ENCODE peak calls at places on chromosomes 2 and 18, in eight cellular contexts. F is left ventricle myocardium inferior; A is stimulated activated CD8-positive, alpha-beta memory T cell treated with anti-CD3 and anti-CD28 coated beads, Interleukin-15, amount 100 ng/mL, for 1 hour; Q is activated effector memory CD4-positive, alpha-beta T cell treated with anti-CD3 and anti-CD28 coated beads, Interleukin-2, amount 50 U/mL, for 16 hours; N is uterus; W is fibroblast of lung; X is activated CD4-positive, CD25-positive, alpha-beta regulatory T cell; T is left lobe of liver. L is an unnamed sample.

GRCh38 chr18:47323158-47323557 is 71.7 kb upstream of the SKOR2 start:
- DNase-seq in F (no peak), A (no peak), Q (no peak), N (no peak), W (peak; percentile 25), X (no peak), T (no peak), L (no peak)

GRCh38 chr2:150697596-150697995 is 210.1 kb upstream of the RND3 start:
- DNase-seq in F (no peak), A (no peak), Q (no peak), N (no peak), W (no peak), X (no peak), T (no peak), L (no peak)

GRCh38 chr18:45978084-45978483 is 11.0 kb upstream of the EPG5 start:
- DNase-seq in F (no peak), A (no peak), Q (no peak), N (no peak), W (no peak), X (no peak), T (no peak), L (no peak)

GRCh38 chr18:74714796-74715195 is 117.1 kb downstream of the ZNF407 start:
- DNase-seq in F (no peak), A (no peak), Q (no peak), N (no peak), W (no peak), X (no peak), T (no peak), L (no peak)

GRCh38 chr2:165691615-165692014 is 102.4 kb downstream of the GALNT3 start:
- DNase-seq in F (peak; percentile 18), A (no peak), Q (no peak), N (peak; percentile 43), W (peak; percentile 74), X (no peak), T (no peak), L (peak; percentile 55)

GRCh38 chr2:39719317-39719716 is 53.6 kb downstream of the TMEM178A start:
- DNase-seq in F (no peak), A (no peak), Q (no peak), N (no peak), W (no peak), X (no peak), T (no peak), L (no peak)

GRCh38 chr2:82182270-82182669 is 1877.7 kb upstream of the LRRTM1 start:
- DNase-seq in F (no peak), A (no peak), Q (no peak), N (no peak), W (no peak), X (no peak), T (no peak), L (no peak)

GRCh38 chr18:50286391-50287027 is 983 bp downstream of the CXXC1 start:
- DNase-seq in F (no peak), A (no peak), Q (no peak), N (peak; percentile 35), W (peak; percentile 43), X (no peak), T (no peak), L (no peak)

GRCh38 chr2:18856766-18857165 is 267.4 kb upstream of the NT5C1B start:
- DNase-seq in F (no peak), A (no peak), Q (no peak), N (no peak), W (peak; percentile 3), X (no peak), T (no peak), L (no peak)

GRCh38 chr2:60091884-60092283 is 461.6 kb downstream of the BCL11A start:
- DNase-seq in F (no peak), A (no peak), Q (no peak), N (no peak), W (no peak), X (no peak), T (no peak), L (no peak)

GRCh38 chr2:70898363-70899240 is 37.1 kb upstream of the ATP6V1B1 start:
- DNase-seq in F (no peak), A (no peak), Q (no peak), N (no peak), W (no peak), X (no peak), T (no peak), L (no peak)

GRCh38 chr2:3606370-3607124 is 11.6 kb downstream of the COLEC11 start:
- DNase-seq in F (no peak), A (no peak), Q (peak; percentile 54), N (no peak), W (no peak), X (no peak), T (peak; percentile 45), L (no peak)

GRCh38 chr2:240603081-240603835 is 16.7 kb downstream of the CAPN10 start:
- DNase-seq in F (no peak), A (no peak), Q (peak; percentile 55), N (peak; percentile 9), W (no peak), X (no peak), T (peak; percentile 41), L (no peak)

GRCh38 chr2:102072741-102073140 is 69.8 kb upstream of the IL1R1 start:
- DNase-seq in F (no peak), A (no peak), Q (no peak), N (no peak), W (peak; percentile 47), X (no peak), T (no peak), L (no peak)

GRCh38 chr2:129887688-129888266 is 91.7 kb upstream of the RAB6C start:
- DNase-seq in F (no peak), A (no peak), Q (no peak), N (no peak), W (no peak), X (no peak), T (no peak), L (no peak)

GRCh38 chr2:241412144-241412543 is 56.1 kb downstream of the FARP2 start:
- DNase-seq in F (no peak), A (no peak), Q (no peak), N (no peak), W (peak; percentile 85), X (no peak), T (no peak), L (no peak)

GRCh38 chr18:44594779-44595467 is 85.8 kb upstream of the SETBP1 start:
- DNase-seq in F (no peak), A (no peak), Q (no peak), N (no peak), W (peak; percentile 86), X (no peak), T (no peak), L (no peak)

GRCh38 chr2:67437132-67437531 is 40.0 kb downstream of the ETAA1 start:
- DNase-seq in F (no peak), A (no peak), Q (no peak), N (no peak), W (peak; percentile 42), X (no peak), T (no peak), L (no peak)

GRCh38 chr2:85648619-85649018 is 19.4 kb downstream of the SFTPB start:
- DNase-seq in F (no peak), A (no peak), Q (no peak), N (no peak), W (peak; percentile 35), X (no peak), T (no peak), L (peak; percentile 37)

GRCh38 chr2:217858519-217859466 is 144.0 kb downstream of the TNS1 start:
- DNase-seq in F (peak; percentile 88), A (no peak), Q (no peak), N (peak; percentile 90), W (peak; percentile 82), X (no peak), T (no peak), L (peak; percentile 88)

GRCh38 chr2:130391872-130392670 is 36.2 kb downstream of the PTPN18 start:
- DNase-seq in F (no peak), A (no peak), Q (no peak), N (no peak), W (peak; percentile 25), X (no peak), T (peak; percentile 82), L (no peak)

GRCh38 chr2:231334179-231334930 is 61.2 kb upstream of the B3GNT7 start:
- DNase-seq in F (no peak), A (no peak), Q (no peak), N (no peak), W (peak; percentile 8), X (no peak), T (peak; percentile 15), L (peak; percentile 13)

GRCh38 chr2:172242968-172243367 is 140.3 kb upstream of the DLX2 start:
- DNase-seq in F (no peak), A (no peak), Q (no peak), N (no peak), W (no peak), X (no peak), T (no peak), L (no peak)

L was measured in heart left ventricle.